ENCODE peak calls at places on chromosomes 6 and 20, in four cellular contexts. B is right cardiac atrium, H is GM13977, V is H9. X is an unnamed sample.

GRCh38 chr20:45967551-45968080 is 4.4 kb downstream of the ZNF335 start:
- DNase-seq in B (no peak), H (no peak), V (peak; percentile 16), X (no peak)

GRCh38 chr6:125194980-125195379 is 41.4 kb downstream of the TPD52L1 start:
- DNase-seq in B (no peak), H (no peak), V (no peak), X (no peak)

GRCh38 chr20:45968081-45968671 is 3.8 kb downstream of the ZNF335 start:
- DNase-seq in B (no peak), H (no peak), V (no peak), X (no peak)

GRCh38 chr6:148828047-148828446 is 81.2 kb downstream of the UST start:
- DNase-seq in B (no peak), H (no peak), V (no peak), X (no peak)

GRCh38 chr6:5099537-5099936 is 14.4 kb downstream of the PPP1R3G start:
- DNase-seq in B (no peak), H (no peak), V (no peak), X (no peak)

GRCh38 chr20:41045680-41046079 is 17.1 kb downstream of the TOP1 start:
- DNase-seq in B (no peak), H (no peak), V (no peak), X (no peak)

GRCh38 chr6:158642097-158642601 is 2.4 kb downstream of the DYNLT1 start:
- DNase-seq in B (peak; percentile 44), H (no peak), V (no peak), X (no peak)

GRCh38 chr6:168133186-168133585 is 54.2 kb upstream of the FRMD1 start:
- DNase-seq in B (peak; percentile 68), H (no peak), V (peak; percentile 46), X (peak; percentile 60)

GRCh38 chr6:117167520-117168271 is 97.7 kb upstream of the VGLL2 start:
- DNase-seq in B (no peak), H (no peak), V (peak; percentile 42), X (no peak)

GRCh38 chr6:170480045-170480714 is 72.9 kb downstream of the PSMB1 start:
- DNase-seq in B (no peak), H (no peak), V (peak; percentile 47), X (peak; percentile 29)

GRCh38 chr20:13397300-13397724 is 176.2 kb downstream of the ISM1 start:
- DNase-seq in B (no peak), H (no peak), V (no peak), X (no peak)

GRCh38 chr6:14324042-14324441 is 206.5 kb downstream of the CD83 start:
- DNase-seq in B (no peak), H (peak; percentile 17), V (no peak), X (no peak)

GRCh38 chr20:2261105-2261504 is 34.7 kb upstream of the TGM3 start:
- DNase-seq in B (no peak), H (no peak), V (no peak), X (no peak)

X was measured in left cardiac atrium.